ENCODE peak calls at places on chromosomes 13 and 19, in five cellular contexts. Z is tibial nerve; R is stimulated activated CD4-positive, alpha-beta T cell treated with anti-CD3 and anti-CD28 coated beads, Interleukin-2, amount 100 ng/mL, for 48 hours; S is type B pancreatic cell; C is ascending aorta. W is an unnamed sample.

GRCh38 chr13:98909016-98909415 is 68.8 kb downstream of the DOCK9 start:
- DNase-seq in R (no peak), C (no peak), S (no peak), Z (no peak), W (no peak)

GRCh38 chr19:51016798-51017683 is 2.5 kb downstream of the KLK10 start:
- DNase-seq in C (no peak), S (peak; percentile 74), R (peak; percentile 48), Z (peak; percentile 21), W (peak; percentile 76)

GRCh38 chr19:37999309-38000213 is 92.6 kb downstream of the SIPA1L3 start:
- DNase-seq in R (no peak), C (no peak), S (no peak), Z (peak; percentile 43), W (peak; percentile 72)

GRCh38 chr13:106532111-106532929 is 3.1 kb downstream of the EFNB2 start:
- DNase-seq in C (no peak), R (no peak), Z (no peak), S (no peak), W (no peak)

GRCh38 chr19:47351545-47351944 is 2.4 kb downstream of the DHX34 start:
- DNase-seq in Z (no peak), C (no peak), R (no peak), S (no peak), W (peak; percentile 26)

GRCh38 chr13:39417643-39418042 is 185.3 kb downstream of the LHFPL6 start:
- DNase-seq in S (no peak), R (no peak), C (no peak), Z (no peak), W (peak; percentile 30)

GRCh38 chr19:58479736-58480480 is 3.8 kb downstream of the ZNF446 start:
- DNase-seq in R (no peak), S (no peak), C (no peak), Z (no peak), W (no peak)

GRCh38 chr19:28466107-28467045 is 746.6 kb downstream of the UQCRFS1 start:
- DNase-seq in R (peak; percentile 60), S (peak; percentile 76), C (no peak), Z (peak; percentile 26), W (peak; percentile 50)

GRCh38 chr13:81551036-81551435 is 1210.1 kb upstream of the SPRY2 start:
- DNase-seq in Z (no peak), C (no peak), R (no peak), S (no peak), W (no peak)

GRCh38 chr13:111049791-111050538 is 65.1 kb upstream of the ARHGEF7 start:
- DNase-seq in Z (peak; percentile 29), S (no peak), R (no peak), C (no peak), W (no peak)

GRCh38 chr19:54190942-54191670 is at the start of gene TSEN34:
- DNase-seq in S (peak; percentile 93), R (peak; percentile 70), C (peak; percentile 61), Z (peak; percentile 76), W (peak; percentile 81)

GRCh38 chr13:65638572-65639168 is 1591.5 kb downstream of the PCDH9 start:
- DNase-seq in S (no peak), R (peak; percentile 0), C (no peak), Z (no peak), W (peak; percentile 2)

GRCh38 chr19:31938675-31939074 is 406.7 kb upstream of the ZNF507 start:
- DNase-seq in S (no peak), R (no peak), C (no peak), Z (no peak), W (no peak)

GRCh38 chr13:102770435-102770834 is 3.2 kb downstream of the TEX30 start:
- DNase-seq in C (no peak), R (no peak), Z (no peak), S (no peak), W (no peak)

GRCh38 chr19:39679056-39679790 is 23.5 kb downstream of the LGALS16 start:
- DNase-seq in C (no peak), Z (no peak), S (no peak), R (peak; percentile 47), W (no peak)

GRCh38 chr19:34661357-34661756 is 15.6 kb downstream of the SCGB2B2 start:
- DNase-seq in S (no peak), C (no peak), R (no peak), Z (no peak), W (no peak)

GRCh38 chr19:9171393-9171991 is 7.3 kb upstream of the OR7D2 start:
- DNase-seq in R (no peak), C (no peak), S (no peak), Z (no peak), W (no peak)

GRCh38 chr13:108787709-108788394 is 158.4 kb downstream of the MYO16 start:
- DNase-seq in S (no peak), R (no peak), C (no peak), Z (no peak), W (no peak)

GRCh38 chr19:23996549-23996948 is 81.9 kb downstream of the ZNF726 start:
- DNase-seq in S (no peak), Z (no peak), C (no peak), R (no peak), W (no peak)

GRCh38 chr13:111258637-111259036 is 61.8 kb upstream of the TEX29 start:
- DNase-seq in S (no peak), C (no peak), Z (no peak), R (no peak), W (no peak)

GRCh38 chr13:63501702-63502101 is 2086.1 kb upstream of the PCDH20 start:
- DNase-seq in Z (no peak), S (no peak), C (no peak), R (no peak), W (no peak)

GRCh38 chr19:33813391-33814101 is 16.9 kb downstream of the KCTD15 start:
- DNase-seq in Z (no peak), S (no peak), C (no peak), R (no peak), W (no peak)

W was measured in MG63.